ENCODE peak calls at places on chromosomes 7 and 10, in ten cellular contexts. O is cardiac fibroblast; C is activated CD4-positive, CD25-positive, alpha-beta regulatory T cell treated with anti-CD3 and anti-CD28 coated beads, Interleukin-2, amount 50 U/mL, for 72 hours; H is naive thymus-derived CD8-positive, alpha-beta T cell; Q is sigmoid colon; N is stimulated activated CD8-positive, alpha-beta memory T cell treated with anti-CD3 and anti-CD28 coated beads, Interleukin-4, amount 100 ng/mL, for 1 hour; X is T follicular helper cell; S is RCC 7860; A is astrocyte of the cerebellum; R is activated CD4-positive, alpha-beta T cell treated with anti-CD3 and anti-CD28 coated beads for 36 hours. V is an unnamed sample.

GRCh38 chr10:90939125-90939524 is 18.2 kb upstream of the ANKRD1 start:
- DNase-seq in O (peak; percentile 31), C (no peak), H (no peak), Q (no peak), N (no peak), X (no peak), S (no peak), A (no peak), R (no peak), V (no peak)

GRCh38 chr7:22566176-22566575 is 66.2 kb upstream of the STEAP1B start:
- DNase-seq in O (no peak), C (no peak), H (no peak), Q (no peak), N (no peak), X (no peak), S (no peak), A (no peak), R (no peak), V (no peak)

GRCh38 chr10:71773221-71773971 is at the start of gene VSIR:
- DNase-seq in O (peak; percentile 85), C (peak; percentile 98), H (peak; percentile 98), Q (peak; percentile 96), N (peak; percentile 92), X (peak; percentile 92), S (no peak), A (no peak), R (peak; percentile 97), V (peak; percentile 93)

GRCh38 chr7:158237672-158238335 is 349.8 kb downstream of the PTPRN2 start:
- DNase-seq in O (no peak), C (no peak), H (no peak), Q (no peak), N (no peak), X (no peak), S (no peak), A (no peak), R (no peak), V (no peak)

GRCh38 chr7:85829817-85830432 is 643.1 kb upstream of the SEMA3D start:
- DNase-seq in O (peak; percentile 26), C (no peak), H (no peak), Q (no peak), N (no peak), X (no peak), S (no peak), A (peak; percentile 4), R (no peak), V (no peak)

GRCh38 chr10:37490266-37490665 is 364.9 kb downstream of the ANKRD30A start:
- DNase-seq in O (no peak), C (no peak), H (no peak), Q (no peak), N (no peak), X (no peak), S (peak; percentile 80), A (no peak), R (no peak), V (no peak)

GRCh38 chr10:119651514-119652327 is 541 bp downstream of the BAG3 start:
- DNase-seq in O (no peak), C (peak; percentile 48), H (peak; percentile 19), Q (peak; percentile 69), N (no peak), X (no peak), S (no peak), A (no peak), R (peak; percentile 45), V (no peak)

GRCh38 chr10:74207681-74208080 is 56.7 kb downstream of the ADK start:
- DNase-seq in O (no peak), C (no peak), H (no peak), Q (no peak), N (no peak), X (no peak), S (no peak), A (no peak), R (no peak), V (no peak)

GRCh38 chr7:121244120-121244865 is 84.5 kb upstream of the WNT16 start:
- DNase-seq in O (no peak), C (no peak), H (no peak), Q (no peak), N (no peak), X (no peak), S (no peak), A (no peak), R (no peak), V (no peak)

GRCh38 chr7:50229964-50230363 is 74.6 kb upstream of the IKZF1 start:
- DNase-seq in O (no peak), C (no peak), H (no peak), Q (no peak), N (no peak), X (no peak), S (no peak), A (no peak), R (no peak), V (no peak)

GRCh38 chr10:13823046-13823711 is 236.4 kb downstream of the PRPF18 start:
- DNase-seq in O (no peak), C (no peak), H (no peak), Q (peak; percentile 33), N (no peak), X (no peak), S (no peak), A (no peak), R (no peak), V (no peak)

GRCh38 chr10:119222531-119222930 is 15.2 kb downstream of the GRK5 start:
- DNase-seq in O (peak; percentile 53), C (no peak), H (no peak), Q (peak; percentile 71), N (no peak), X (no peak), S (no peak), A (no peak), R (no peak), V (no peak)

GRCh38 chr7:33157781-33158180 is 28.4 kb downstream of the BBS9 start:
- DNase-seq in O (no peak), C (no peak), H (no peak), Q (no peak), N (no peak), X (no peak), S (no peak), A (no peak), R (no peak), V (no peak)